ENCODE peak calls at places on chromosomes 13 and 19, in five cellular contexts. P is neuronal stem cell, F is H9, K is mesenchymal stem cell, O is H1. Z is an unnamed sample.

GRCh38 chr13:23378009-23378632 is 55.4 kb downstream of the SACS start:
- DNase-seq in P (no peak), O (no peak), K (peak; percentile 84), F (no peak), Z (peak; percentile 38)

GRCh38 chr13:111152836-111153235 is 37.7 kb downstream of the ARHGEF7 start:
- DNase-seq in O (no peak), F (no peak), P (peak; percentile 4), K (no peak), Z (no peak)

GRCh38 chr13:97259787-97260641 is 37.9 kb downstream of the MBNL2 start:
- DNase-seq in K (peak; percentile 93), F (no peak), O (no peak), P (no peak), Z (peak; percentile 57)

GRCh38 chr19:18090545-18091216 is 3.9 kb upstream of the IL12RB1 start:
- DNase-seq in K (no peak), P (no peak), O (no peak), F (no peak), Z (no peak)

GRCh38 chr13:61136515-61136914 is 279.1 kb downstream of the PCDH20 start:
- DNase-seq in F (no peak), K (no peak), O (no peak), P (no peak), Z (no peak)

GRCh38 chr13:113327391-113327765 is 30.3 kb downstream of the LAMP1 start:
- DNase-seq in P (no peak), K (no peak), F (no peak), O (no peak), Z (no peak)

GRCh38 chr19:39873385-39873784 is 27.2 kb upstream of the FBL start:
- DNase-seq in K (no peak), O (no peak), P (no peak), F (no peak), Z (no peak)

GRCh38 chr19:18900700-18901502 is 4.9 kb upstream of the CERS1 start:
- DNase-seq in F (no peak), K (no peak), O (no peak), P (no peak), Z (no peak)

GRCh38 chr19:10416380-10417257 is 3.7 kb upstream of the PDE4A start:
- DNase-seq in F (peak; percentile 93), P (peak; percentile 84), O (peak; percentile 83), K (peak; percentile 92), Z (peak; percentile 98)

GRCh38 chr19:28847468-28847867 is 365.5 kb downstream of the UQCRFS1 start:
- DNase-seq in P (no peak), O (no peak), K (no peak), F (no peak), Z (peak; percentile 43)

GRCh38 chr13:113397606-113398425 is 33.9 kb upstream of the GRTP1 start:
- DNase-seq in F (peak; percentile 25), P (no peak), K (no peak), O (no peak), Z (no peak)

GRCh38 chr13:23766939-23767338 is 122.3 kb downstream of the MIPEP start:
- DNase-seq in O (no peak), P (no peak), F (no peak), K (no peak), Z (no peak)

GRCh38 chr19:52724701-52725514 is 9.9 kb downstream of the ZNF611 start:
- DNase-seq in F (no peak), K (peak; percentile 11), O (no peak), P (no peak), Z (peak; percentile 36)

GRCh38 chr13:28177877-28178276 is 39.5 kb downstream of the PAN3 start:
- DNase-seq in F (no peak), P (no peak), K (no peak), O (no peak), Z (no peak)

GRCh38 chr13:29991343-29991742 is 140.9 kb upstream of the UBL3 start:
- DNase-seq in P (no peak), K (peak; percentile 95), O (no peak), F (no peak), Z (no peak)

GRCh38 chr13:111177081-111177711 is 62.1 kb downstream of the ARHGEF7 start:
- DNase-seq in P (no peak), O (no peak), F (no peak), K (peak; percentile 23), Z (no peak)

GRCh38 chr19:31334101-31334848 is 15.0 kb downstream of the TSHZ3 start:
- DNase-seq in F (no peak), O (no peak), P (no peak), K (peak; percentile 53), Z (no peak)

GRCh38 chr13:81929988-81930387 is 1589.1 kb upstream of the SPRY2 start:
- DNase-seq in O (no peak), K (peak; percentile 48), P (peak; percentile 18), F (peak; percentile 25), Z (peak; percentile 23)

GRCh38 chr19:18519962-18520847 is 1.7 kb downstream of the ELL start:
- DNase-seq in P (peak; percentile 39), O (no peak), K (peak; percentile 92), F (peak; percentile 80), Z (peak; percentile 94)

GRCh38 chr19:10871711-10872550 is 578 bp downstream of the CARM1 start:
- DNase-seq in P (no peak), F (no peak), K (peak; percentile 41), O (no peak), Z (peak; percentile 31)

GRCh38 chr19:49442793-49443365 is 1.6 kb upstream of the SLC17A7 start:
- DNase-seq in P (peak; percentile 92), O (peak; percentile 96), K (peak; percentile 92), F (peak; percentile 100), Z (peak; percentile 92)

GRCh38 chr13:93603043-93603442 is 376.4 kb downstream of the GPC6 start:
- DNase-seq in O (peak; percentile 2), P (no peak), K (peak; percentile 45), F (no peak), Z (no peak)

GRCh38 chr19:42295831-42296525 is 6.0 kb upstream of the PRR19 start:
- DNase-seq in K (peak; percentile 66), F (peak; percentile 91), P (peak; percentile 65), O (peak; percentile 65), Z (peak; percentile 72)

GRCh38 chr19:1744822-1745563 is 8.3 kb upstream of the ONECUT3 start:
- DNase-seq in K (no peak), O (no peak), F (no peak), P (no peak), Z (no peak)

GRCh38 chr19:33434886-33435705 is 61.6 kb downstream of the CEBPG start:
- DNase-seq in K (peak; percentile 48), O (no peak), F (no peak), P (no peak), Z (no peak)

GRCh38 chr13:29859971-29860370 is 9.6 kb upstream of the UBL3 start:
- DNase-seq in K (peak; percentile 77), P (no peak), O (no peak), F (no peak), Z (peak; percentile 93)

GRCh38 chr19:35346193-35347052 is 1.3 kb upstream of the FFAR1 start:
- DNase-seq in K (no peak), F (peak; percentile 19), O (no peak), P (no peak), Z (no peak)

GRCh38 chr13:47708386-47708785 is 292.7 kb downstream of the SUCLA2 start:
- DNase-seq in F (no peak), P (no peak), O (no peak), K (peak; percentile 80), Z (peak; percentile 13)

GRCh38 chr13:47705185-47705584 is 295.9 kb downstream of the SUCLA2 start:
- DNase-seq in K (no peak), O (no peak), P (no peak), F (no peak), Z (no peak)

GRCh38 chr13:47707414-47707813 is 293.7 kb downstream of the SUCLA2 start:
- DNase-seq in K (no peak), F (no peak), P (no peak), O (no peak), Z (no peak)
- H2BK12ac ChIP-seq in K (no peak overlapping the region), F (no peak overlapping the region), P (no peak overlapping the region), O (no peak overlapping the region), Z (no peak overlapping the region)

GRCh38 chr19:46887240-46887782 is 26.5 kb downstream of the ARHGAP35 start:
- DNase-seq in P (no peak), K (no peak), F (no peak), O (no peak), Z (no peak)

GRCh38 chr19:46892252-46893179 is 31.7 kb downstream of the ARHGAP35 start:
- DNase-seq in K (no peak), O (no peak), F (no peak), P (no peak), Z (no peak)

GRCh38 chr19:46886546-46887239 is 25.9 kb downstream of the ARHGAP35 start:
- DNase-seq in P (no peak), K (no peak), F (no peak), O (no peak), Z (no peak)

GRCh38 chr19:46885411-46885810 is 24.6 kb downstream of the ARHGAP35 start:
- DNase-seq in O (no peak), F (no peak), K (no peak), P (no peak), Z (no peak)

DNA sequence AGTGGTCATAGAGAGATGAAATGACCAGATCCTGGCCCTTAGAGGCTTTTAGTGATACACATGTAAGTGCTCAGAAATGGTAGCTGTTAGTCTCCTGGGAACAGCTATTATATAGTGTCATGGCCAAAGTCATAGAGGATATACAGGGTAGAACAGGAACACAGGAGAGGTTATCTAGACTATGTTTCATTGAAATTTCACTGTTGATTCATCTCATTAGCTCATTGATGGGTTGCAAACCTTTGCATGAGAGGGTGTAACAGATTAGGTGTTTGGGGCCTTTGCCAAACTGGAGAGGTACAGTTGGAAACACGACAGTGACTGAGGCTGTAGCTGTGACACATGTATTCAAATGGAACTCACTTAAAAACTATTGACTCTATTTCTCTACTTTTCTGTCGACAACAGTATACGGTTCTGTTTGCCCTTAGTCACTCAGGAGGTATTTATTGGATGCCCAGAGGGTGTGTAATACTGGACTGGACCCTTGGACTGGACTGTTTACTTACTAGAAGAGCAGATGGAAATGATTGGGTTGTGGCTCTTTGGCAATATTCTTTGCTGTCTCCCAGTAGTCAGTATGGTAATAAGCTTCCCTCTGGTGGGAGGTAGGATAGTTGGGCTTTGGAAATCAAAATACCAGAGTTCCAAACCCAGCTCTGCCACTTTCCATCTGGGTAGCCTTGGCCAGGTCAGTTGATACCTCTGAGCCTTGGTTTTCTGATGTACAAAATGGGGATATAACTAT is 29.8 kb downstream of the ARHGAP35 start:
- DNase-seq in F (no peak), P (no peak), K (peak; percentile 92), O (no peak), Z (no peak)
- H2BK12ac ChIP-seq in F (no peak overlapping the region), P (no peak overlapping the region), K (no peak overlapping the region), O (no peak overlapping the region), Z (no peak overlapping the region)

GRCh38 chr13:49975826-49976225 is 21.0 kb upstream of the TRIM13 start:
- DNase-seq in F (no peak), K (no peak), O (no peak), P (no peak), Z (no peak)

GRCh38 chr13:49977992-49978391 is 18.9 kb upstream of the TRIM13 start:
- DNase-seq in K (no peak), P (no peak), F (no peak), O (no peak), Z (no peak)

GRCh38 chr13:49972709-49973108 is 24.1 kb upstream of the TRIM13 start:
- DNase-seq in P (no peak), K (no peak), O (no peak), F (no peak), Z (no peak)

GRCh38 chr13:49980266-49980665 is 16.6 kb upstream of the TRIM13 start:
- DNase-seq in K (no peak), P (no peak), O (no peak), F (no peak), Z (no peak)

GRCh38 chr13:49976314-49977258 is 20.3 kb upstream of the TRIM13 start:
- DNase-seq in K (peak; percentile 68), O (no peak), F (peak; percentile 70), P (peak; percentile 71), Z (peak; percentile 88)
- H2BK12ac ChIP-seq in K (no peak overlapping the region), O (no peak overlapping the region), F (no peak overlapping the region), P (no peak overlapping the region), Z (no peak overlapping the region)

GRCh38 chr13:108226184-108226583 is 8.0 kb downstream of the ABHD13 start:
- DNase-seq in F (no peak), P (no peak), O (no peak), K (no peak), Z (no peak)
- H2BK12ac ChIP-seq in F (no peak overlapping the region), P (no peak overlapping the region), O (no peak overlapping the region), K (no peak overlapping the region), Z (no peak overlapping the region)

Z was measured in trophoblast cell.